ENCODE peak calls at places on chromosomes 1 and 21, in ten cellular contexts. One of them, this sample, is unnamed.

GRCh38 chr1:86950712-86951111 is 36.3 kb downstream of the HS2ST1 start:
- DNase-seq in cardiac muscle cell: peak; percentile 30
- DNase-seq in hepatic stellate cell: no peak
- DNase-seq in HT-29: no peak
- DNase-seq in glomerular endothelial cell: no peak
- DNase-seq in NCI-H748 treated with DMSO at 0.1 percent for 48 hours: no peak
- DNase-seq in RCC 7860: no peak
- DNase-seq in NCI-H1105: no peak
- DNase-seq in fibroblast of the aortic adventitia: no peak
- DNase-seq in EL: no peak
- DNase-seq in this sample: no peak

GRCh38 chr1:110525250-110525597 is 6.2 kb upstream of the KCNA10 start:
- DNase-seq in cardiac muscle cell: no peak
- DNase-seq in hepatic stellate cell: no peak
- DNase-seq in HT-29: no peak
- DNase-seq in glomerular endothelial cell: no peak
- DNase-seq in NCI-H748 treated with DMSO at 0.1 percent for 48 hours: no peak
- DNase-seq in RCC 7860: no peak
- DNase-seq in NCI-H1105: no peak
- DNase-seq in fibroblast of the aortic adventitia: peak; percentile 26
- DNase-seq in EL: peak; percentile 37
- DNase-seq in this sample: no peak

GRCh38 chr1:84569216-84569615 is 5.0 kb downstream of the CTBS start:
- DNase-seq in cardiac muscle cell: no peak
- DNase-seq in hepatic stellate cell: no peak
- DNase-seq in HT-29: no peak
- DNase-seq in glomerular endothelial cell: no peak
- DNase-seq in NCI-H748 treated with DMSO at 0.1 percent for 48 hours: no peak
- DNase-seq in RCC 7860: no peak
- DNase-seq in NCI-H1105: no peak
- DNase-seq in fibroblast of the aortic adventitia: no peak
- DNase-seq in EL: no peak
- DNase-seq in this sample: no peak

GRCh38 chr21:33101300-33102005 is 31.5 kb downstream of the OLIG1 start:
- DNase-seq in cardiac muscle cell: no peak
- DNase-seq in hepatic stellate cell: no peak
- DNase-seq in HT-29: no peak
- DNase-seq in glomerular endothelial cell: no peak
- DNase-seq in NCI-H748 treated with DMSO at 0.1 percent for 48 hours: no peak
- DNase-seq in RCC 7860: no peak
- DNase-seq in NCI-H1105: no peak
- DNase-seq in fibroblast of the aortic adventitia: no peak
- DNase-seq in EL: no peak
- DNase-seq in this sample: no peak

GRCh38 chr1:58804853-58805252 is 21.0 kb upstream of the JUN start:
- DNase-seq in cardiac muscle cell: no peak
- DNase-seq in hepatic stellate cell: no peak
- DNase-seq in HT-29: no peak
- DNase-seq in glomerular endothelial cell: no peak
- DNase-seq in NCI-H748 treated with DMSO at 0.1 percent for 48 hours: no peak
- DNase-seq in RCC 7860: no peak
- DNase-seq in NCI-H1105: no peak
- DNase-seq in fibroblast of the aortic adventitia: no peak
- DNase-seq in EL: no peak
- DNase-seq in this sample: no peak

GRCh38 chr1:17816511-17816910 is 61.4 kb downstream of the ACTL8 start:
- DNase-seq in cardiac muscle cell: no peak
- DNase-seq in hepatic stellate cell: no peak
- DNase-seq in HT-29: no peak
- DNase-seq in glomerular endothelial cell: no peak
- DNase-seq in NCI-H748 treated with DMSO at 0.1 percent for 48 hours: no peak
- DNase-seq in RCC 7860: no peak
- DNase-seq in NCI-H1105: no peak
- DNase-seq in fibroblast of the aortic adventitia: no peak
- DNase-seq in EL: no peak
- DNase-seq in this sample: no peak

GRCh38 chr1:100578201-100578600 is 40.3 kb downstream of the GPR88 start:
- DNase-seq in cardiac muscle cell: no peak
- DNase-seq in hepatic stellate cell: no peak
- DNase-seq in HT-29: no peak
- DNase-seq in glomerular endothelial cell: no peak
- DNase-seq in NCI-H748 treated with DMSO at 0.1 percent for 48 hours: no peak
- DNase-seq in RCC 7860: no peak
- DNase-seq in NCI-H1105: no peak
- DNase-seq in fibroblast of the aortic adventitia: no peak
- DNase-seq in EL: peak; percentile 26
- DNase-seq in this sample: no peak

GRCh38 chr1:74380252-74380651 is 132.2 kb downstream of the LRRC53 start:
- DNase-seq in cardiac muscle cell: no peak
- DNase-seq in hepatic stellate cell: no peak
- DNase-seq in HT-29: no peak
- DNase-seq in glomerular endothelial cell: no peak
- DNase-seq in NCI-H748 treated with DMSO at 0.1 percent for 48 hours: no peak
- DNase-seq in RCC 7860: no peak
- DNase-seq in NCI-H1105: no peak
- DNase-seq in fibroblast of the aortic adventitia: no peak
- DNase-seq in EL: no peak
- DNase-seq in this sample: no peak

GRCh38 chr1:197222025-197222685 is 45.9 kb upstream of the CRB1 start:
- DNase-seq in cardiac muscle cell: peak; percentile 37
- DNase-seq in hepatic stellate cell: no peak
- DNase-seq in HT-29: peak; percentile 20
- DNase-seq in glomerular endothelial cell: no peak
- DNase-seq in NCI-H748 treated with DMSO at 0.1 percent for 48 hours: no peak
- DNase-seq in RCC 7860: no peak
- DNase-seq in NCI-H1105: no peak
- DNase-seq in fibroblast of the aortic adventitia: peak; percentile 17
- DNase-seq in EL: no peak
- DNase-seq in this sample: no peak

GRCh38 chr1:66316464-66317155 is 217.3 kb upstream of the SGIP1 start:
- DNase-seq in cardiac muscle cell: peak; percentile 68
- DNase-seq in hepatic stellate cell: no peak
- DNase-seq in HT-29: no peak
- DNase-seq in glomerular endothelial cell: no peak
- DNase-seq in NCI-H748 treated with DMSO at 0.1 percent for 48 hours: no peak
- DNase-seq in RCC 7860: no peak
- DNase-seq in NCI-H1105: no peak
- DNase-seq in fibroblast of the aortic adventitia: peak; percentile 61
- DNase-seq in EL: no peak
- DNase-seq in this sample: no peak

GRCh38 chr1:199009447-199009846 is 370.6 kb downstream of the PTPRC start:
- DNase-seq in cardiac muscle cell: no peak
- DNase-seq in hepatic stellate cell: no peak
- DNase-seq in HT-29: no peak
- DNase-seq in glomerular endothelial cell: no peak
- DNase-seq in NCI-H748 treated with DMSO at 0.1 percent for 48 hours: no peak
- DNase-seq in RCC 7860: no peak
- DNase-seq in NCI-H1105: no peak
- DNase-seq in fibroblast of the aortic adventitia: no peak
- DNase-seq in EL: no peak
- DNase-seq in this sample: no peak

GRCh38 chr21:44294391-44295162 is 5.3 kb upstream of the PFKL start:
- DNase-seq in cardiac muscle cell: peak; percentile 70
- DNase-seq in hepatic stellate cell: peak; percentile 62
- DNase-seq in HT-29: no peak
- DNase-seq in glomerular endothelial cell: no peak
- DNase-seq in NCI-H748 treated with DMSO at 0.1 percent for 48 hours: no peak
- DNase-seq in RCC 7860: no peak
- DNase-seq in NCI-H1105: no peak
- DNase-seq in fibroblast of the aortic adventitia: peak; percentile 41
- DNase-seq in EL: peak; percentile 53
- DNase-seq in this sample: no peak

GRCh38 chr1:40312238-40313205 is 4.6 kb downstream of the COL9A2 start:
- DNase-seq in cardiac muscle cell: no peak
- DNase-seq in hepatic stellate cell: no peak
- DNase-seq in HT-29: no peak
- DNase-seq in glomerular endothelial cell: no peak
- DNase-seq in NCI-H748 treated with DMSO at 0.1 percent for 48 hours: peak; percentile 61
- DNase-seq in RCC 7860: no peak
- DNase-seq in NCI-H1105: no peak
- DNase-seq in fibroblast of the aortic adventitia: no peak
- DNase-seq in EL: no peak
- DNase-seq in this sample: no peak

GRCh38 chr1:113233441-113233840 is 156.9 kb upstream of the MAGI3 start:
- DNase-seq in cardiac muscle cell: no peak
- DNase-seq in hepatic stellate cell: no peak
- DNase-seq in HT-29: no peak
- DNase-seq in glomerular endothelial cell: no peak
- DNase-seq in NCI-H748 treated with DMSO at 0.1 percent for 48 hours: no peak
- DNase-seq in RCC 7860: no peak
- DNase-seq in NCI-H1105: no peak
- DNase-seq in fibroblast of the aortic adventitia: no peak
- DNase-seq in EL: no peak
- DNase-seq in this sample: no peak

GRCh38 chr1:111660204-111661150 is 40.9 kb downstream of the RAP1A start:
- DNase-seq in cardiac muscle cell: peak; percentile 38
- DNase-seq in hepatic stellate cell: no peak
- DNase-seq in HT-29: peak; percentile 54
- DNase-seq in glomerular endothelial cell: no peak
- DNase-seq in NCI-H748 treated with DMSO at 0.1 percent for 48 hours: no peak
- DNase-seq in RCC 7860: no peak
- DNase-seq in NCI-H1105: no peak
- DNase-seq in fibroblast of the aortic adventitia: peak; percentile 66
- DNase-seq in EL: no peak
- DNase-seq in this sample: no peak

GRCh38 chr1:156150107-156151000 is 3.0 kb upstream of the SEMA4A start:
- DNase-seq in cardiac muscle cell: no peak
- DNase-seq in hepatic stellate cell: no peak
- DNase-seq in HT-29: no peak
- DNase-seq in glomerular endothelial cell: no peak
- DNase-seq in NCI-H748 treated with DMSO at 0.1 percent for 48 hours: no peak
- DNase-seq in RCC 7860: no peak
- DNase-seq in NCI-H1105: no peak
- DNase-seq in fibroblast of the aortic adventitia: no peak
- DNase-seq in EL: no peak
- DNase-seq in this sample: no peak

GRCh38 chr1:203346060-203346754 is 4.7 kb downstream of the FMOD start:
- DNase-seq in cardiac muscle cell: peak; percentile 40
- DNase-seq in hepatic stellate cell: no peak
- DNase-seq in HT-29: no peak
- DNase-seq in glomerular endothelial cell: no peak
- DNase-seq in NCI-H748 treated with DMSO at 0.1 percent for 48 hours: no peak
- DNase-seq in RCC 7860: no peak
- DNase-seq in NCI-H1105: no peak
- DNase-seq in fibroblast of the aortic adventitia: no peak
- DNase-seq in EL: no peak
- DNase-seq in this sample: no peak

GRCh38 chr21:43864313-43864805 is 664 bp upstream of the AGPAT3 start:
- DNase-seq in cardiac muscle cell: peak; percentile 33
- DNase-seq in hepatic stellate cell: no peak
- DNase-seq in HT-29: peak; percentile 52
- DNase-seq in glomerular endothelial cell: no peak
- DNase-seq in NCI-H748 treated with DMSO at 0.1 percent for 48 hours: no peak
- DNase-seq in RCC 7860: no peak
- DNase-seq in NCI-H1105: peak; percentile 26
- DNase-seq in fibroblast of the aortic adventitia: peak; percentile 22
- DNase-seq in EL: peak; percentile 29
- DNase-seq in this sample: no peak

GRCh38 chr1:113928950-113929749 is at the start of gene HIPK1:
- DNase-seq in cardiac muscle cell: peak; percentile 92
- DNase-seq in hepatic stellate cell: peak; percentile 81
- DNase-seq in HT-29: peak; percentile 94
- DNase-seq in glomerular endothelial cell: no peak
- DNase-seq in NCI-H748 treated with DMSO at 0.1 percent for 48 hours: peak; percentile 73
- DNase-seq in RCC 7860: peak; percentile 73
- DNase-seq in NCI-H1105: peak; percentile 92
- DNase-seq in fibroblast of the aortic adventitia: peak; percentile 79
- DNase-seq in EL: peak; percentile 88
- DNase-seq in this sample: peak; percentile 93

GRCh38 chr1:235317179-235317578 is 10.8 kb downstream of the ARID4B start:
- DNase-seq in cardiac muscle cell: no peak
- DNase-seq in hepatic stellate cell: no peak
- DNase-seq in HT-29: no peak
- DNase-seq in glomerular endothelial cell: no peak
- DNase-seq in NCI-H748 treated with DMSO at 0.1 percent for 48 hours: no peak
- DNase-seq in RCC 7860: no peak
- DNase-seq in NCI-H1105: no peak
- DNase-seq in fibroblast of the aortic adventitia: no peak
- DNase-seq in EL: no peak
- DNase-seq in this sample: no peak

GRCh38 chr1:162168261-162168660 is 98.8 kb downstream of the NOS1AP start:
- DNase-seq in cardiac muscle cell: no peak
- DNase-seq in hepatic stellate cell: no peak
- DNase-seq in HT-29: peak; percentile 46
- DNase-seq in glomerular endothelial cell: no peak
- DNase-seq in NCI-H748 treated with DMSO at 0.1 percent for 48 hours: no peak
- DNase-seq in RCC 7860: no peak
- DNase-seq in NCI-H1105: no peak
- DNase-seq in fibroblast of the aortic adventitia: no peak
- DNase-seq in EL: no peak
- DNase-seq in this sample: no peak

GRCh38 chr1:64983110-64983509 is 16.8 kb upstream of the JAK1 start:
- DNase-seq in cardiac muscle cell: peak; percentile 76
- DNase-seq in hepatic stellate cell: peak; percentile 65
- DNase-seq in HT-29: no peak
- DNase-seq in glomerular endothelial cell: no peak
- DNase-seq in NCI-H748 treated with DMSO at 0.1 percent for 48 hours: peak; percentile 17
- DNase-seq in RCC 7860: peak; percentile 43
- DNase-seq in NCI-H1105: no peak
- DNase-seq in fibroblast of the aortic adventitia: peak; percentile 64
- DNase-seq in EL: peak; percentile 97
- DNase-seq in this sample: no peak

GRCh38 chr1:206430031-206430983 is 40.0 kb upstream of the IKBKE start:
- DNase-seq in cardiac muscle cell: peak; percentile 86
- DNase-seq in hepatic stellate cell: peak; percentile 60
- DNase-seq in HT-29: no peak
- DNase-seq in glomerular endothelial cell: peak; percentile 86
- DNase-seq in NCI-H748 treated with DMSO at 0.1 percent for 48 hours: no peak
- DNase-seq in RCC 7860: no peak
- DNase-seq in NCI-H1105: no peak
- DNase-seq in fibroblast of the aortic adventitia: peak; percentile 87
- DNase-seq in EL: peak; percentile 57
- DNase-seq in this sample: no peak

GRCh38 chr1:38029725-38030511 is 16.7 kb downstream of the POU3F1 start:
- DNase-seq in cardiac muscle cell: peak; percentile 75
- DNase-seq in hepatic stellate cell: peak; percentile 78
- DNase-seq in HT-29: peak; percentile 95
- DNase-seq in glomerular endothelial cell: no peak
- DNase-seq in NCI-H748 treated with DMSO at 0.1 percent for 48 hours: no peak
- DNase-seq in RCC 7860: peak; percentile 86
- DNase-seq in NCI-H1105: peak; percentile 24
- DNase-seq in fibroblast of the aortic adventitia: peak; percentile 56
- DNase-seq in EL: peak; percentile 68
- DNase-seq in this sample: no peak

GRCh38 chr1:226064816-226065248 is 2.3 kb downstream of the H3-3A start:
- DNase-seq in cardiac muscle cell: peak; percentile 77
- DNase-seq in hepatic stellate cell: peak; percentile 30
- DNase-seq in HT-29: peak; percentile 79
- DNase-seq in glomerular endothelial cell: no peak
- DNase-seq in NCI-H748 treated with DMSO at 0.1 percent for 48 hours: no peak
- DNase-seq in RCC 7860: peak; percentile 37
- DNase-seq in NCI-H1105: no peak
- DNase-seq in fibroblast of the aortic adventitia: peak; percentile 79
- DNase-seq in EL: peak; percentile 62
- DNase-seq in this sample: no peak

GRCh38 chr1:209747580-209748262 is 8.1 kb upstream of the TRAF3IP3 start:
- DNase-seq in cardiac muscle cell: peak; percentile 97
- DNase-seq in hepatic stellate cell: peak; percentile 76
- DNase-seq in HT-29: peak; percentile 97
- DNase-seq in glomerular endothelial cell: peak; percentile 72
- DNase-seq in NCI-H748 treated with DMSO at 0.1 percent for 48 hours: no peak
- DNase-seq in RCC 7860: peak; percentile 98
- DNase-seq in NCI-H1105: no peak
- DNase-seq in fibroblast of the aortic adventitia: peak; percentile 95
- DNase-seq in EL: peak; percentile 85
- DNase-seq in this sample: peak; percentile 10

GRCh38 chr1:191634801-191635520 is 523.3 kb upstream of the RGS18 start:
- DNase-seq in cardiac muscle cell: no peak
- DNase-seq in hepatic stellate cell: no peak
- DNase-seq in HT-29: no peak
- DNase-seq in glomerular endothelial cell: no peak
- DNase-seq in NCI-H748 treated with DMSO at 0.1 percent for 48 hours: no peak
- DNase-seq in RCC 7860: no peak
- DNase-seq in NCI-H1105: no peak
- DNase-seq in fibroblast of the aortic adventitia: no peak
- DNase-seq in EL: peak; percentile 2
- DNase-seq in this sample: no peak

GRCh38 chr21:44436958-44437357 is 18.4 kb upstream of the LRRC3 start:
- DNase-seq in cardiac muscle cell: no peak
- DNase-seq in hepatic stellate cell: no peak
- DNase-seq in HT-29: no peak
- DNase-seq in glomerular endothelial cell: no peak
- DNase-seq in NCI-H748 treated with DMSO at 0.1 percent for 48 hours: no peak
- DNase-seq in RCC 7860: no peak
- DNase-seq in NCI-H1105: no peak
- DNase-seq in fibroblast of the aortic adventitia: no peak
- DNase-seq in EL: no peak
- DNase-seq in this sample: no peak

This sample was measured in NCI-H2107.